ENCODE peak calls at places on chromosomes 5 and 9, in five cellular contexts. One of them, this sample, is unnamed.

GRCh38 chr9:131994364-131995110 is 85.1 kb downstream of the MED27 start:
- DNase-seq in AG09309: no peak
- DNase-seq in CD4-positive, alpha-beta T cell: no peak
- DNase-seq in PC-3: no peak
- DNase-seq in cardiac fibroblast: no peak
- DNase-seq in this sample: no peak

GRCh38 chr5:76862986-76863385 is 13.2 kb downstream of the S100Z start:
- DNase-seq in CD4-positive, alpha-beta T cell: no peak
- DNase-seq in cardiac fibroblast: no peak
- DNase-seq in PC-3: no peak
- DNase-seq in AG09309: no peak
- DNase-seq in this sample: no peak

GRCh38 chr5:17378346-17378984 is 119.6 kb upstream of the TAF11L2 start:
- DNase-seq in cardiac fibroblast: peak
- DNase-seq in PC-3: peak
- DNase-seq in AG09309: peak
- DNase-seq in CD4-positive, alpha-beta T cell: no peak
- DNase-seq in this sample: peak

GRCh38 chr9:98317134-98317857 is 61.8 kb upstream of the TBC1D2 start:
- DNase-seq in cardiac fibroblast: peak
- DNase-seq in AG09309: peak
- DNase-seq in CD4-positive, alpha-beta T cell: no peak
- DNase-seq in PC-3: peak
- DNase-seq in this sample: no peak

GRCh38 chr9:3698531-3698930 is 172.7 kb upstream of the RFX3 start:
- DNase-seq in cardiac fibroblast: no peak
- DNase-seq in CD4-positive, alpha-beta T cell: no peak
- DNase-seq in PC-3: no peak
- DNase-seq in AG09309: no peak
- DNase-seq in this sample: no peak

GRCh38 chr5:56142620-56143431 is 90.3 kb downstream of the ANKRD55 start:
- DNase-seq in AG09309: no peak
- DNase-seq in cardiac fibroblast: no peak
- DNase-seq in PC-3: peak
- DNase-seq in CD4-positive, alpha-beta T cell: no peak
- DNase-seq in this sample: no peak

GRCh38 chr5:111308951-111309350 is 84.8 kb downstream of the CAMK4 start:
- DNase-seq in PC-3: peak
- DNase-seq in AG09309: no peak
- DNase-seq in CD4-positive, alpha-beta T cell: no peak
- DNase-seq in cardiac fibroblast: no peak
- DNase-seq in this sample: peak

GRCh38 chr9:34771023-34771422 is 61.1 kb upstream of the CCL21 start:
- DNase-seq in PC-3: peak
- DNase-seq in cardiac fibroblast: peak
- DNase-seq in CD4-positive, alpha-beta T cell: no peak
- DNase-seq in AG09309: no peak
- DNase-seq in this sample: peak

GRCh38 chr5:108266235-108266634 is 115.7 kb downstream of the FBXL17 start:
- DNase-seq in cardiac fibroblast: peak
- DNase-seq in CD4-positive, alpha-beta T cell: no peak
- DNase-seq in PC-3: peak
- DNase-seq in AG09309: no peak
- DNase-seq in this sample: peak

GRCh38 chr5:43010956-43011355 is 29.2 kb downstream of the ANXA2R start:
- DNase-seq in cardiac fibroblast: peak
- DNase-seq in PC-3: no peak
- DNase-seq in CD4-positive, alpha-beta T cell: no peak
- DNase-seq in AG09309: no peak
- DNase-seq in this sample: no peak
- TF ChIP-seq CTCF in cardiac fibroblast: no peak
- TF ChIP-seq CTCF in PC-3: no peak
- TF ChIP-seq CTCF in CD4-positive, alpha-beta T cell: no peak
- TF ChIP-seq CTCF in AG09309: no peak
- TF ChIP-seq CTCF in this sample: no peak

GRCh38 chr5:173771743-173772406 is 116.3 kb upstream of the CPEB4 start:
- DNase-seq in PC-3: no peak
- DNase-seq in cardiac fibroblast: no peak
- DNase-seq in CD4-positive, alpha-beta T cell: no peak
- DNase-seq in AG09309: no peak
- DNase-seq in this sample: no peak

GRCh38 chr5:173772407-173773059 is 115.6 kb upstream of the CPEB4 start:
- DNase-seq in cardiac fibroblast: peak
- DNase-seq in PC-3: no peak
- DNase-seq in CD4-positive, alpha-beta T cell: no peak
- DNase-seq in AG09309: no peak
- DNase-seq in this sample: no peak

GRCh38 chr5:173768891-173769290 is 119.3 kb upstream of the CPEB4 start:
- DNase-seq in PC-3: no peak
- DNase-seq in CD4-positive, alpha-beta T cell: no peak
- DNase-seq in cardiac fibroblast: no peak
- DNase-seq in AG09309: no peak
- DNase-seq in this sample: no peak

GRCh38 chr5:173770637-173771036 is 117.5 kb upstream of the CPEB4 start:
- DNase-seq in PC-3: no peak
- DNase-seq in cardiac fibroblast: no peak
- DNase-seq in CD4-positive, alpha-beta T cell: no peak
- DNase-seq in AG09309: no peak
- DNase-seq in this sample: no peak

DNA sequence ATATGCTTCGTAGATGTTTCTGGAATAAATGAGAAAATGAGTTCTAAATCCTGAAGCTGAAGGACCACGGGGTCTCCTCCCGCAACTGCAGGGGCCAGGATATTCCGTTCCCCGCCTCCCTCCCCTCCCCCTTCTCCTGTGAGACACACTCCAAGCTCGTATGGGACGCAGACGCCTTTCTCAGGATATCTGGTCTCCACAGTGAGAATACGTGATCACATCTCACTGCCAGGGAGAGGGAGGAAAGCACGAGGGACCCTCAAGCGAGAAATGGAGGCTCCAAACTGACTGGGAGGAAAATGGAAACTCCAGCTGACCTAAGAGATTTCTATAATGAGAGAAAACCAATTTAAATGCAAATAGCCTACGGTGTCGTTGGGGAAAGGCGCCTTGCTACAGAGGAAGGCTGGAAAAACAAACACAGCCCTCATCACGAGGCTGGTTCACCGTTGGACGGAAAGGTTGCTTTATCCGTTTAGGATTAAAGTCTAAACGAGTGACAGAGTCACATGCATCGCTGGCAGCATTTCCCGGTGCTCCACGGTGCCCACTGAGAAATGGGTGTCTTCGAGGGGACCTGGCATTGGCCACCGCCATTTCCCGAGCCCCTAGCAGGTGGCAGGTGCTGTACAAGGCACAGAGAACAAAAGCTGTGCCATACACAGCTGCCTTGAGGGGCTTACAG is 116.9 kb upstream of the CPEB4 start:
- DNase-seq in AG09309: no peak
- DNase-seq in PC-3: no peak
- DNase-seq in CD4-positive, alpha-beta T cell: no peak
- DNase-seq in cardiac fibroblast: no peak
- DNase-seq in this sample: no peak
- TF ChIP-seq CTCF in AG09309: no peak
- TF ChIP-seq CTCF in PC-3: no peak
- TF ChIP-seq CTCF in CD4-positive, alpha-beta T cell: no peak
- TF ChIP-seq CTCF in cardiac fibroblast: no peak
- TF ChIP-seq CTCF in this sample: no peak

GRCh38 chr5:16233730-16234129 is 54.1 kb upstream of the MARCHF11 start:
- DNase-seq in cardiac fibroblast: no peak
- DNase-seq in CD4-positive, alpha-beta T cell: no peak
- DNase-seq in PC-3: no peak
- DNase-seq in AG09309: no peak
- DNase-seq in this sample: no peak
- TF ChIP-seq CTCF in cardiac fibroblast: no peak
- TF ChIP-seq CTCF in CD4-positive, alpha-beta T cell: no peak
- TF ChIP-seq CTCF in PC-3: no peak
- TF ChIP-seq CTCF in AG09309: no peak
- TF ChIP-seq CTCF in this sample: no peak

GRCh38 chr9:32783168-32783891 is at the start of gene TMEM215:
- DNase-seq in AG09309: no peak
- DNase-seq in cardiac fibroblast: no peak
- DNase-seq in PC-3: no peak
- DNase-seq in CD4-positive, alpha-beta T cell: no peak
- DNase-seq in this sample: no peak

DNA sequence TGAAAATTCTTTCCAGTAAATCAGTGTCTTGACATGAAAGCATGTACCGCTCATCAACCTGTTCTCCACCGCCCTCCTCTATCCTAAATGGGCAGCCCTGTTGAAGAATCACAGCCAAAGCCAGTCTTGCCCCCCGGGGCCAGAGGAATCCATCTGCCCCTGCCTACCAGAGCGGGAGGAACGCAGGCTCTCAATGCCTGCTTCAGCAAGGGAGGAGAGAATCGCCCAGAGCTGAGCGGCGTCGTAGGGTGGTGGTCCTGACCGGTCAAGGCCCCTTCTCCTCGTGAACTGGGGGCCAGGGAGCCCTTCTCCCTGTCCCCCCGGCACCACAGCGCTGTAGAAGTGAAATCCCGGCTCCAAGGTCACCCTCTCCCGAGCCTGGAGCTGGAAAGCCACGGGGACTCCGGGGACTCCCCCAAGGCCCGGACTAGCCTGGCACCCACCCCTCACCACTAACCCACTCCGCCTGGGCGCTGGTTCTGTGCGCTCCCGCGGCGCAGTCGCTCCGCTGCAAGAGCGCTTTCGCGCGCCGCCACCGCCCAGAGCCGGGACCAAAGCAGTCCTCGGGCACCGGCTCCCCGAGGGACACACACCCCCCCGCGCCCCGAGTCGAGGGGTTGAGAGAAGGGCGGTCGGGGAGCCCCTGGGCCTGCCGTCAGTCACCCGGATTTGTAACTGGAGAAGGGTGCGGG is 718 bp upstream of the TMEM215 start:
- DNase-seq in CD4-positive, alpha-beta T cell: no peak
- DNase-seq in PC-3: no peak
- DNase-seq in cardiac fibroblast: no peak
- DNase-seq in AG09309: no peak
- DNase-seq in this sample: no peak
- TF ChIP-seq CTCF in CD4-positive, alpha-beta T cell: no peak
- TF ChIP-seq CTCF in PC-3: no peak
- TF ChIP-seq CTCF in cardiac fibroblast: no peak
- TF ChIP-seq CTCF in AG09309: no peak
- TF ChIP-seq CTCF in this sample: no peak

DNA sequence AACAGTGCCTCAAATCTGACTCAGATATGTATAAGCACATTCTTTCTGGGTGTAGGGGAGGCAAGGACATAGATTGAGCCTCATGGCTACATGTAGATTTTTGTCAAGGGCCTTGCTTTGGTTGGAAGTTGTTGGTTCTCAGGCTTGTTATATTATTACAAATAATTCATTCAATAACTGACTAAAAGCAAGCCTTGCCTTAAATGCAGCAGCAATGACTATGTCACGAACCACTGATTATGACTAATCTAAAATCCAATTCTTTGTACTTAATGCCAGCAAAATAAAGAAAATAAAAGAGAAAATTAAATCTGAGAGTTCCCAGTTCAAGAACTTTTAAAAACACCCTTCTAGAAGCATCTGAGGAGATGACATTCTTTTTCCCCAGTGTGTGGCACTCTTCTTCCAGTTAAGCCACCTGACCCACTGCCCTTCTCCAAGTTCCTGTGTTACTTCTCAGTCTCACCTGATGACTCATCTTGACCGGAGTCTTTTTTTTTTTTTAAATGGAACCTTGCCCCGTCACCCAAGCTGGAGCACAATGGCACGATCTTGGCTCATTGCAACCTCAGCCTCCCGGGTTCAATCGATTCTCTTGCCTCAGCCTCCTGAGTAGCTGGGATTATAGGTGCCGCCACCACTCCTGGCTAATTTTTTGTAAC is 223.9 kb upstream of the DAB2 start:
- DNase-seq in CD4-positive, alpha-beta T cell: no peak
- DNase-seq in cardiac fibroblast: no peak
- DNase-seq in PC-3: peak
- DNase-seq in AG09309: no peak
- DNase-seq in this sample: peak
- TF ChIP-seq CTCF in CD4-positive, alpha-beta T cell: no peak
- TF ChIP-seq CTCF in cardiac fibroblast: no peak
- TF ChIP-seq CTCF in PC-3: peak
- TF ChIP-seq CTCF in AG09309: no peak
- TF ChIP-seq CTCF in this sample: no peak